ENCODE peak calls at places on chromosome 15, in four cellular contexts. K is IMR-90, R is body of pancreas, J is ovary. I is an unnamed sample.

GRCh38 chr15:89506026-89506686 is 9.8 kb upstream of the RHCG start:
- DNase-seq in J (no peak), R (no peak), K (no peak), I (no peak)

GRCh38 chr15:97909291-97909891 is 51.1 kb upstream of the ARRDC4 start:
- DNase-seq in K (peak; percentile 50), J (peak; percentile 59), R (peak; percentile 71), I (peak; percentile 72)

GRCh38 chr15:55289011-55289572 is 521 bp downstream of the RAB27A start:
- DNase-seq in R (peak; percentile 44), J (peak; percentile 36), K (peak; percentile 39), I (peak; percentile 74)

GRCh38 chr15:90845201-90845949 is 23.0 kb upstream of the FURIN start:
- DNase-seq in J (no peak), R (peak; percentile 40), K (peak; percentile 97), I (peak; percentile 87)

GRCh38 chr15:99845009-99845408 is 111.8 kb upstream of the LYSMD4 start:
- DNase-seq in J (no peak), K (peak; percentile 1), R (no peak), I (no peak)

GRCh38 chr15:70240082-70240481 is 142.4 kb upstream of the TLE3 start:
- DNase-seq in R (no peak), J (no peak), K (no peak), I (no peak)

GRCh38 chr15:92277776-92278175 is 115.9 kb upstream of the ST8SIA2 start:
- DNase-seq in J (no peak), R (peak; percentile 6), K (no peak), I (peak; percentile 30)

GRCh38 chr15:56929389-56929788 is 10.9 kb downstream of the TCF12 start:
- DNase-seq in R (no peak), K (peak; percentile 81), J (no peak), I (peak; percentile 31)

GRCh38 chr15:69592954-69593353 is 140.3 kb downstream of the RPLP1 start:
- DNase-seq in R (no peak), J (no peak), K (no peak), I (no peak)

GRCh38 chr15:44300567-44300966 is 12.0 kb downstream of the GOLM2 start:
- DNase-seq in R (no peak), K (no peak), J (no peak), I (peak; percentile 45)

GRCh38 chr15:79629687-79630086 is 197.6 kb downstream of the MINAR1 start:
- DNase-seq in R (peak; percentile 52), K (peak; percentile 41), J (no peak), I (no peak)

GRCh38 chr15:70342141-70342540 is 244.4 kb upstream of the TLE3 start:
- DNase-seq in R (no peak), J (no peak), K (no peak), I (peak; percentile 30)

GRCh38 chr15:40273428-40273827 is 9.4 kb downstream of the ANKRD63 start:
- DNase-seq in K (no peak), R (no peak), J (no peak), I (no peak)

GRCh38 chr15:69893863-69894262 is 203.9 kb downstream of the TLE3 start:
- DNase-seq in K (peak; percentile 60), R (no peak), J (no peak), I (peak; percentile 9)

GRCh38 chr15:68501616-68502015 is 69.7 kb upstream of the ITGA11 start:
- DNase-seq in J (no peak), R (no peak), K (no peak), I (no peak)

GRCh38 chr15:69222002-69222474 is 61.6 kb downstream of the GLCE start:
- DNase-seq in R (no peak), J (no peak), K (no peak), I (no peak)

GRCh38 chr15:31439328-31439727 is 112.7 kb downstream of the KLF13 start:
- DNase-seq in R (no peak), K (no peak), J (no peak), I (peak; percentile 51)

GRCh38 chr15:79811406-79812405 is 85.1 kb downstream of the MTHFS start:
- DNase-seq in R (peak; percentile 88), J (peak; percentile 89), K (peak; percentile 25), I (no peak)

GRCh38 chr15:27353837-27354236 is 382.9 kb downstream of the GABRG3 start:
- DNase-seq in K (no peak), R (no peak), J (no peak), I (no peak)

GRCh38 chr15:87082576-87082975 is 1002.9 kb downstream of the AGBL1 start:
- DNase-seq in R (no peak), J (no peak), K (no peak), I (no peak)

GRCh38 chr15:70907784-70908471 is 15.3 kb downstream of the LRRC49 start:
- DNase-seq in K (no peak), J (no peak), R (no peak), I (no peak)

GRCh38 chr15:68930268-68931022 is at the start of gene SPESP1:
- DNase-seq in J (peak; percentile 87), R (peak; percentile 44), K (peak; percentile 62), I (no peak)

GRCh38 chr15:48177383-48177874 is 666 bp downstream of the MYEF2 start:
- DNase-seq in K (peak; percentile 62), R (peak; percentile 18), J (no peak), I (no peak)

GRCh38 chr15:67915374-67916050 is 75.7 kb upstream of the RNU6-1 start:
- DNase-seq in R (peak; percentile 91), J (peak; percentile 73), K (no peak), I (no peak)

GRCh38 chr15:82995938-82996337 is 9.9 kb downstream of the RAMAC start:
- DNase-seq in J (no peak), R (no peak), K (peak; percentile 41), I (no peak)

GRCh38 chr15:84600331-84600686 is 500 bp upstream of the ZSCAN2 start:
- DNase-seq in K (peak; percentile 83), R (peak; percentile 95), J (peak; percentile 90), I (peak; percentile 83)

GRCh38 chr15:82040862-82041261 is 5.0 kb downstream of the MEX3B start:
- DNase-seq in K (no peak), R (peak; percentile 30), J (no peak), I (peak; percentile 30)

GRCh38 chr15:52114656-52115055 is 2.1 kb upstream of the BCL2L10 start:
- DNase-seq in K (no peak), R (no peak), J (no peak), I (no peak)

GRCh38 chr15:84082739-84083138 is 152.8 kb upstream of the GOLGA6L4 start:
- DNase-seq in K (no peak), R (no peak), J (no peak), I (no peak)

DNA sequence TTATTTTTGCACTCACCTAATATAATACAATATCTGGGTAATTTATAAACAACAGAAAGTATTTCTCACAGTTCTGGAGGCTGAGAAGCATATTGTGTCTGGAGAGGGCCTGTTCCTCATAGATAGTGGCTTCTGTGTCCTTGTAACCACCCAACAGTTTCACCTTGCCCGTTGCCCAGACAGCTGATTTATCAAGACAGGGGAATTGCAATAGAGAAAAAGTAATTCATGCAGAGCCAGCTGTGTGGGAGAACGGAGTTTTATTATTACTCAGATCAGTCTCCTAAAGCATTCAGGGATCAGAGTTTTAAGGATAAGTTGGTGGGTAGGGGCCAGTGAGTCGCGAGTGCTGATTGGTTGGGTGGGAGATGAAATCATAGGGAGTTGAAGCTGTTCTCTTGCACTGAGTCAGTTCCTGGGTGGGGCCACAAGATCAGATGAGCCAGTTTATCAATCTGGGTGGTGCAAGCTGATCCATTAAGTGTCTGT is 34.0 kb upstream of the C15orf39 start:
- DNase-seq in R (no peak), J (peak; percentile 34), K (peak; percentile 81), I (peak; percentile 85)
- TF ChIP-seq POLR2A in R (no peak), J (no peak), K (no peak), I (no peak)

GRCh38 chr15:38251726-38252480 is 733 bp upstream of the SPRED1 start:
- DNase-seq in R (peak; percentile 91), K (peak; percentile 99), J (peak; percentile 93), I (peak; percentile 96)
- TF ChIP-seq POLR2A in R (peak; percentile 75), K (peak; percentile 83), J (peak; percentile 73), I (peak; percentile 63)

DNA sequence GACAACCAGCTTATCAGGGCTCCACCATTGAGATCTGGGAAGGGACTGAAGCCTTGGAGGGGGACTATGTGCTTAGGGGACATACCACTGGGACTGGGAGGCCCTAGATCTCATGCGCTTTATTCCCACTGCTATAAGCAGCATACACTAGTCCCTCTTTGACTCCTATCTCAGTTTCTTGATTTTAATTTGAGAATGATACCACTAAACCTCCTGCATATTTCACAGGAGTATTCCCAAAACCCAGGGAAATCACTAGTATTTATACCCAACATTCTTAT is 29.2 kb downstream of the SLC24A1 start:
- DNase-seq in J (no peak), K (no peak), R (no peak), I (no peak)
- TF ChIP-seq POLR2A in J (no peak), K (no peak), R (no peak), I (no peak)

GRCh38 chr15:41925209-41925608 is 31.4 kb upstream of the SPTBN5 start:
- DNase-seq in J (no peak), R (no peak), K (no peak), I (no peak)
- TF ChIP-seq POLR2A in J (no peak), R (no peak), K (no peak), I (no peak)

GRCh38 chr15:66844041-66844746 is 142.2 kb downstream of the SMAD6 start:
- DNase-seq in K (no peak), J (no peak), R (no peak), I (no peak)

GRCh38 chr15:66840615-66841014 is 138.6 kb downstream of the SMAD6 start:
- DNase-seq in J (no peak), R (no peak), K (no peak), I (peak; percentile 60)

GRCh38 chr15:66842710-66843441 is 140.8 kb downstream of the SMAD6 start:
- DNase-seq in K (peak; percentile 59), R (peak; percentile 80), J (peak; percentile 85), I (peak; percentile 67)

GRCh38 chr15:66843581-66843980 is 141.5 kb downstream of the SMAD6 start:
- DNase-seq in J (no peak), K (no peak), R (no peak), I (no peak)

GRCh38 chr15:66841953-66842681 is 140.1 kb downstream of the SMAD6 start:
- DNase-seq in K (peak; percentile 89), J (peak; percentile 92), R (peak; percentile 89), I (peak; percentile 23)
- TF ChIP-seq POLR2A in K (peak; percentile 61), J (peak; percentile 32), R (peak; percentile 87), I (no peak)

GRCh38 chr15:75199347-75199976 is 2.2 kb upstream of the C15orf39 start:
- DNase-seq in K (no peak), R (no peak), J (no peak), I (no peak)

GRCh38 chr15:75197062-75197630 is 4.5 kb upstream of the C15orf39 start:
- DNase-seq in K (no peak), R (no peak), J (no peak), I (no peak)

GRCh38 chr15:75200765-75201608 is 695 bp upstream of the C15orf39 start:
- DNase-seq in J (peak; percentile 62), R (peak; percentile 92), K (no peak), I (peak; percentile 49)

GRCh38 chr15:75200391-75200764 is 1.3 kb upstream of the C15orf39 start:
- DNase-seq in R (no peak), K (no peak), J (no peak), I (no peak)

GRCh38 chr15:75198560-75199346 is 2.9 kb upstream of the C15orf39 start:
- DNase-seq in R (no peak), K (peak; percentile 49), J (no peak), I (peak; percentile 92)
- TF ChIP-seq POLR2A in R (no peak), K (no peak), J (no peak), I (peak; percentile 66)

I was measured in NB4.